ENCODE peak calls at places on chromosomes 4 and X, in six cellular contexts. One of them, this sample, is unnamed.

GRCh38 chr4:6262847-6263487 is 6.7 kb upstream of the WFS1 start:
- DNase-seq in endothelial cell of umbilical vein: no peak
- DNase-seq in heart right ventricle: no peak
- DNase-seq in CD4-positive, alpha-beta T cell: no peak
- DNase-seq in mammary epithelial cell: no peak
- DNase-seq in IMR-90: no peak
- DNase-seq in this sample: no peak

GRCh38 chr4:74230902-74231499 is 73.1 kb downstream of the MTHFD2L start:
- DNase-seq in endothelial cell of umbilical vein: peak; percentile 71
- DNase-seq in CD4-positive, alpha-beta T cell: no peak
- DNase-seq in heart right ventricle: no peak
- DNase-seq in IMR-90: peak; percentile 56
- DNase-seq in mammary epithelial cell: peak; percentile 77
- DNase-seq in this sample: peak; percentile 80

GRCh38 chr4:67712650-67713530 is 11.9 kb upstream of the UBA6 start:
- DNase-seq in IMR-90: no peak
- DNase-seq in heart right ventricle: no peak
- DNase-seq in mammary epithelial cell: no peak
- DNase-seq in endothelial cell of umbilical vein: no peak
- DNase-seq in CD4-positive, alpha-beta T cell: no peak
- DNase-seq in this sample: no peak

GRCh38 chrX:144219035-144219434 is 335.2 kb downstream of the UBE2NL start:
- DNase-seq in CD4-positive, alpha-beta T cell: no peak
- DNase-seq in heart right ventricle: no peak
- DNase-seq in mammary epithelial cell: peak; percentile 10
- DNase-seq in IMR-90: no peak
- DNase-seq in endothelial cell of umbilical vein: no peak
- DNase-seq in this sample: no peak

GRCh38 chr4:107862658-107863057 is 37.9 kb downstream of the SGMS2 start:
- DNase-seq in CD4-positive, alpha-beta T cell: no peak
- DNase-seq in mammary epithelial cell: peak; percentile 97
- DNase-seq in IMR-90: peak; percentile 63
- DNase-seq in endothelial cell of umbilical vein: peak; percentile 85
- DNase-seq in heart right ventricle: no peak
- DNase-seq in this sample: no peak

GRCh38 chr4:123783091-123783765 is 386.6 kb downstream of the SPRY1 start:
- DNase-seq in IMR-90: peak; percentile 80
- DNase-seq in mammary epithelial cell: no peak
- DNase-seq in CD4-positive, alpha-beta T cell: no peak
- DNase-seq in endothelial cell of umbilical vein: no peak
- DNase-seq in heart right ventricle: no peak
- DNase-seq in this sample: no peak

GRCh38 chr4:56995525-56995924 is 16.8 kb downstream of the POLR2B start:
- DNase-seq in mammary epithelial cell: no peak
- DNase-seq in IMR-90: peak; percentile 97
- DNase-seq in CD4-positive, alpha-beta T cell: no peak
- DNase-seq in endothelial cell of umbilical vein: peak; percentile 98
- DNase-seq in heart right ventricle: peak; percentile 54
- DNase-seq in this sample: peak; percentile 22

GRCh38 chr4:176838611-176839411 is 46.1 kb upstream of the VEGFC start:
- DNase-seq in endothelial cell of umbilical vein: peak; percentile 77
- DNase-seq in IMR-90: peak; percentile 84
- DNase-seq in heart right ventricle: peak; percentile 14
- DNase-seq in CD4-positive, alpha-beta T cell: no peak
- DNase-seq in mammary epithelial cell: peak; percentile 80
- DNase-seq in this sample: no peak

GRCh38 chr4:141580523-141580922 is 55.9 kb upstream of the IL15 start:
- DNase-seq in heart right ventricle: no peak
- DNase-seq in IMR-90: peak; percentile 19
- DNase-seq in mammary epithelial cell: no peak
- DNase-seq in CD4-positive, alpha-beta T cell: no peak
- DNase-seq in endothelial cell of umbilical vein: no peak
- DNase-seq in this sample: peak; percentile 7

GRCh38 chrX:49177338-49177833 is 5.7 kb downstream of the PLP2 start:
- DNase-seq in CD4-positive, alpha-beta T cell: no peak
- DNase-seq in endothelial cell of umbilical vein: no peak
- DNase-seq in heart right ventricle: no peak
- DNase-seq in mammary epithelial cell: peak; percentile 46
- DNase-seq in IMR-90: no peak
- DNase-seq in this sample: no peak

GRCh38 chrX:23752740-23753435 is 9.8 kb upstream of the ACOT9 start:
- DNase-seq in heart right ventricle: no peak
- DNase-seq in mammary epithelial cell: no peak
- DNase-seq in IMR-90: peak; percentile 62
- DNase-seq in CD4-positive, alpha-beta T cell: no peak
- DNase-seq in endothelial cell of umbilical vein: peak; percentile 68
- DNase-seq in this sample: no peak

GRCh38 chrX:13101439-13102139 is 57.2 kb upstream of the FAM9C start:
- DNase-seq in endothelial cell of umbilical vein: peak; percentile 90
- DNase-seq in mammary epithelial cell: peak; percentile 97
- DNase-seq in CD4-positive, alpha-beta T cell: peak; percentile 53
- DNase-seq in IMR-90: peak; percentile 86
- DNase-seq in heart right ventricle: peak; percentile 42
- DNase-seq in this sample: peak; percentile 63

GRCh38 chr4:170089274-170089742 is 448 bp downstream of the AADAT start:
- DNase-seq in IMR-90: peak; percentile 39
- DNase-seq in mammary epithelial cell: peak; percentile 50
- DNase-seq in endothelial cell of umbilical vein: peak; percentile 44
- DNase-seq in CD4-positive, alpha-beta T cell: no peak
- DNase-seq in heart right ventricle: no peak
- DNase-seq in this sample: peak; percentile 58

GRCh38 chrX:150364347-150365050 is 1.4 kb downstream of the MAMLD1 start:
- DNase-seq in endothelial cell of umbilical vein: peak; percentile 20
- DNase-seq in IMR-90: peak; percentile 6
- DNase-seq in heart right ventricle: peak; percentile 19
- DNase-seq in mammary epithelial cell: peak; percentile 39
- DNase-seq in CD4-positive, alpha-beta T cell: no peak
- DNase-seq in this sample: peak; percentile 30

GRCh38 chr4:66275381-66276060 is 605.2 kb upstream of the EPHA5 start:
- DNase-seq in heart right ventricle: no peak
- DNase-seq in endothelial cell of umbilical vein: no peak
- DNase-seq in CD4-positive, alpha-beta T cell: no peak
- DNase-seq in IMR-90: no peak
- DNase-seq in mammary epithelial cell: no peak
- DNase-seq in this sample: no peak

GRCh38 chr4:8281519-8282133 is 12.1 kb downstream of the HTRA3 start:
- DNase-seq in CD4-positive, alpha-beta T cell: no peak
- DNase-seq in mammary epithelial cell: no peak
- DNase-seq in endothelial cell of umbilical vein: no peak
- DNase-seq in heart right ventricle: peak; percentile 85
- DNase-seq in IMR-90: peak; percentile 74
- DNase-seq in this sample: no peak

GRCh38 chr4:8279321-8280157 is 10.0 kb downstream of the HTRA3 start:
- DNase-seq in endothelial cell of umbilical vein: no peak
- DNase-seq in mammary epithelial cell: no peak
- DNase-seq in CD4-positive, alpha-beta T cell: no peak
- DNase-seq in IMR-90: no peak
- DNase-seq in heart right ventricle: peak; percentile 9
- DNase-seq in this sample: no peak

GRCh38 chr4:8280158-8280875 is 10.8 kb downstream of the HTRA3 start:
- DNase-seq in CD4-positive, alpha-beta T cell: no peak
- DNase-seq in heart right ventricle: no peak
- DNase-seq in mammary epithelial cell: no peak
- DNase-seq in IMR-90: no peak
- DNase-seq in endothelial cell of umbilical vein: no peak
- DNase-seq in this sample: no peak

GRCh38 chr4:8282134-8282641 is 12.6 kb downstream of the HTRA3 start:
- DNase-seq in CD4-positive, alpha-beta T cell: no peak
- DNase-seq in mammary epithelial cell: no peak
- DNase-seq in IMR-90: no peak
- DNase-seq in endothelial cell of umbilical vein: no peak
- DNase-seq in heart right ventricle: no peak
- DNase-seq in this sample: no peak

GRCh38 chr4:8280876-8281440 is 11.4 kb downstream of the HTRA3 start:
- DNase-seq in CD4-positive, alpha-beta T cell: no peak
- DNase-seq in mammary epithelial cell: no peak
- DNase-seq in endothelial cell of umbilical vein: no peak
- DNase-seq in heart right ventricle: peak; percentile 9
- DNase-seq in IMR-90: no peak
- DNase-seq in this sample: no peak
- H3K27me3 ChIP-seq in CD4-positive, alpha-beta T cell: no peaks in the 10 kb centered on the region
- H3K27me3 ChIP-seq in mammary epithelial cell: no peaks in the 10 kb centered on the region
- H3K27me3 ChIP-seq in endothelial cell of umbilical vein: no peaks in the 10 kb centered on the region
- H3K27me3 ChIP-seq in heart right ventricle: no peaks in the 10 kb centered on the region
- H3K27me3 ChIP-seq in IMR-90: no peaks in the 10 kb centered on the region
- H3K27me3 ChIP-seq in this sample: no peaks in the 10 kb centered on the region

DNA sequence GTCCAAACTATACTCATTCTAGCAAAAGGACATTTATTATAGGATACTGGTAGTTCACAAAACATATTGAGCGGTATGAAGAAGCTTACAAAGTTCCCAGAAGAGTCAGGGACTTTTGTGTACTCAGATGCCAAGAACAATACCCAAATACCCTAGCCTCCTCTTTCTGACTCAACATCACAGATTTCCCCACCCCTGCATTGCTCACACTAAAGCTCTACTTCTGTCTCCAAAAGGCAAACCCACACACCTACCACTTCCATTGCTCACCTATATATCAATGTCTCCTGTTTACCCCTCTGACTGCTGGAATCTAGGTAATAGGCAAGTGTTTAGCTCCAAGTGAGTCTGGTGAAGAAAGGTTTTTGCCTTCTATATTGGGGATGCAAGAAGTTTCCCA is 100.7 kb upstream of the HCCS start:
- DNase-seq in mammary epithelial cell: peak; percentile 38
- DNase-seq in endothelial cell of umbilical vein: no peak
- DNase-seq in CD4-positive, alpha-beta T cell: no peak
- DNase-seq in heart right ventricle: no peak
- DNase-seq in IMR-90: peak; percentile 13
- DNase-seq in this sample: no peak
- H3K27me3 ChIP-seq in mammary epithelial cell: no peaks in the 10 kb centered on the region
- H3K27me3 ChIP-seq in endothelial cell of umbilical vein: no peaks in the 10 kb centered on the region
- H3K27me3 ChIP-seq in CD4-positive, alpha-beta T cell: no peaks in the 10 kb centered on the region
- H3K27me3 ChIP-seq in heart right ventricle: no peaks in the 10 kb centered on the region
- H3K27me3 ChIP-seq in IMR-90: no peaks in the 10 kb centered on the region
- H3K27me3 ChIP-seq in this sample: no peaks in the 10 kb centered on the region

DNA sequence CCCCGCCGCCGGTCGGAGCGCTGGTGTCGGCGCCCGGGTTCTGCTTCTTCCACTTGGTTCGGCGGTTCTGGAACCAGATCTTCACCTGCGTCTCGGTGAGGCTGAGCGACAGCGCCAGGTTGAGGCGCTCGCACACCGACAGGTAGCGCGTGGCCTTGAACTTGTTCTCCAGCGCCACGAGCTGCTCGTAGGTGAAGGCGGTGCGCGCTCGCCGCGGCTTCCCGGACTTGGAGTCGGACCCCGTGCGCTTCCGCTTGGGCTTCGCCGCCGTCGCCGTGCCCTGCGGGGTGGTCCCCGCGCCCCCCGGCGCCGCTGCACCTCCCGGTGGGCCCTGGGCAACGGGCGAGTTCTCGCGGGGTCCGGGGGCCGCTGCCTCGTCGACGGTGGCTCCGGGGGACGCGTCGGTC is 3.1 kb downstream of the NKX1-1 start:
- DNase-seq in IMR-90: no peak
- DNase-seq in CD4-positive, alpha-beta T cell: no peak
- DNase-seq in heart right ventricle: no peak
- DNase-seq in mammary epithelial cell: no peak
- DNase-seq in endothelial cell of umbilical vein: no peak
- DNase-seq in this sample: no peak
- H3K27me3 ChIP-seq in IMR-90: peaks cover 77% of the 10 kb centered on the region
- H3K27me3 ChIP-seq in CD4-positive, alpha-beta T cell: peaks cover 57% of the 10 kb centered on the region
- H3K27me3 ChIP-seq in heart right ventricle: peaks cover 84% of the 10 kb centered on the region
- H3K27me3 ChIP-seq in mammary epithelial cell: peaks cover 70% of the 10 kb centered on the region
- H3K27me3 ChIP-seq in endothelial cell of umbilical vein: peaks cover 43% of the 10 kb centered on the region
- H3K27me3 ChIP-seq in this sample: peaks cover 78% of the 10 kb centered on the region

GRCh38 chrX:140500427-140500826 is 4.4 kb downstream of the SOX3 start:
- DNase-seq in CD4-positive, alpha-beta T cell: no peak
- DNase-seq in mammary epithelial cell: no peak
- DNase-seq in heart right ventricle: no peak
- DNase-seq in IMR-90: no peak
- DNase-seq in endothelial cell of umbilical vein: no peak
- DNase-seq in this sample: no peak
- H3K27me3 ChIP-seq in CD4-positive, alpha-beta T cell: peaks cover 41% of the 10 kb centered on the region
- H3K27me3 ChIP-seq in mammary epithelial cell: peaks cover 20% of the 10 kb centered on the region
- H3K27me3 ChIP-seq in heart right ventricle: peaks cover 90% of the 10 kb centered on the region
- H3K27me3 ChIP-seq in IMR-90: peaks cover 46% of the 10 kb centered on the region
- H3K27me3 ChIP-seq in endothelial cell of umbilical vein: peaks cover 28% of the 10 kb centered on the region
- H3K27me3 ChIP-seq in this sample: peaks cover 87% of the 10 kb centered on the region

GRCh38 chr4:3847211-3847940 is 81.2 kb downstream of the ADRA2C start:
- DNase-seq in heart right ventricle: no peak
- DNase-seq in IMR-90: no peak
- DNase-seq in CD4-positive, alpha-beta T cell: no peak
- DNase-seq in endothelial cell of umbilical vein: no peak
- DNase-seq in mammary epithelial cell: no peak
- DNase-seq in this sample: no peak

GRCh38 chr4:3851211-3851610 is 85.0 kb downstream of the ADRA2C start:
- DNase-seq in heart right ventricle: no peak
- DNase-seq in IMR-90: peak; percentile 17
- DNase-seq in mammary epithelial cell: peak; percentile 47
- DNase-seq in CD4-positive, alpha-beta T cell: no peak
- DNase-seq in endothelial cell of umbilical vein: no peak
- DNase-seq in this sample: peak; percentile 48

GRCh38 chr4:3848323-3848722 is 82.1 kb downstream of the ADRA2C start:
- DNase-seq in CD4-positive, alpha-beta T cell: no peak
- DNase-seq in mammary epithelial cell: no peak
- DNase-seq in IMR-90: no peak
- DNase-seq in endothelial cell of umbilical vein: no peak
- DNase-seq in heart right ventricle: no peak
- DNase-seq in this sample: no peak

GRCh38 chr4:3850128-3850527 is 83.9 kb downstream of the ADRA2C start:
- DNase-seq in CD4-positive, alpha-beta T cell: no peak
- DNase-seq in IMR-90: no peak
- DNase-seq in endothelial cell of umbilical vein: no peak
- DNase-seq in heart right ventricle: no peak
- DNase-seq in mammary epithelial cell: no peak
- DNase-seq in this sample: no peak

DNA sequence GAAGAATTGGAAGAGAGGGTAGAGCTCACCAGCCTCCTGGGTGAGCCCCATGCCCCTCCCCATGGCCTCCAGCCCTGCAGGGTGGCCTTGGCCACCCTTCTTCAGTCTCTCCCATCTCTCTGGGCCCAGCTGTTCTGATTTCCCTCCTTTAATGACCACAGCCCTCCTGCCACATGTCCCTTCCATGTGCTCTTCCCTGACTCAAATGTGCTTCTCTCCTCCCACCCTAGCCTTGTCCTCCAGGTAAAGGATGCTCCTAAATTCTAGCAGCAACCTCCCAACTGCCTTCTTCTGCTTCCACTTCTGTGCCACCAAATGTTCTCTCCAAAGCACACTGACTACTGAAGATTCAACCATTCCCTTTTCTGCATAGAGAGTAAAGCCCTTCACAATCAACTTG is 83.0 kb downstream of the ADRA2C start:
- DNase-seq in mammary epithelial cell: no peak
- DNase-seq in CD4-positive, alpha-beta T cell: no peak
- DNase-seq in heart right ventricle: no peak
- DNase-seq in IMR-90: no peak
- DNase-seq in endothelial cell of umbilical vein: no peak
- DNase-seq in this sample: no peak
- H3K27me3 ChIP-seq in mammary epithelial cell: peaks cover 1% of the 10 kb centered on the region
- H3K27me3 ChIP-seq in CD4-positive, alpha-beta T cell: no peaks in the 10 kb centered on the region
- H3K27me3 ChIP-seq in heart right ventricle: peaks cover 20% of the 10 kb centered on the region
- H3K27me3 ChIP-seq in IMR-90: peaks cover 13% of the 10 kb centered on the region
- H3K27me3 ChIP-seq in endothelial cell of umbilical vein: no peaks in the 10 kb centered on the region
- H3K27me3 ChIP-seq in this sample: peaks cover 8% of the 10 kb centered on the region

This sample was measured in A673.